ENCODE peak calls at places on chromosomes 3 and 15, in ten cellular contexts. B is upper lobe of left lung, Q is breast epithelium, W is ovary, U is thoracic aorta, J is mesenchymal stem cell, L is left ventricle myocardium inferior, F is PC-9, M is tibial artery, Z is ascending aorta. X is an unnamed sample. For H3K4me1 and H3K36me3, the result is how much of the 10 kb centered on the place peaks cover.

GRCh38 chr3:48467110-48467454 is 20.5 kb downstream of the ATRIP start:
- DNase-seq in B (peak), Q (no peak), W (no peak), U (no peak), J (no peak), L (no peak), F (no peak), M (no peak), Z (no peak), X (no peak)

GRCh38 chr15:38707802-38708671 is 143.4 kb upstream of the RASGRP1 start:
- DNase-seq in B (no peak), Q (no peak), W (no peak), U (no peak), J (peak), L (no peak), F (peak), M (no peak), Z (no peak), X (no peak)

GRCh38 chr15:76065793-76066192 is 6.0 kb downstream of the TMEM266 start:
- DNase-seq in B (no peak), Q (no peak), W (no peak), U (no peak), J (no peak), L (no peak), F (no peak), M (no peak), Z (no peak), X (no peak)

GRCh38 chr3:77539014-77539413 is 499.1 kb downstream of the ROBO2 start:
- DNase-seq in B (peak), Q (no peak), W (no peak), U (no peak), J (no peak), L (no peak), F (no peak), M (no peak), Z (no peak), X (no peak)

GRCh38 chr3:76039431-76039830 is 254.1 kb upstream of the ZNF717 start:
- DNase-seq in B (no peak), Q (no peak), W (no peak), U (no peak), J (peak), L (no peak), F (no peak), M (no peak), Z (no peak), X (no peak)

GRCh38 chr3:3631114-3631513 is 168.1 kb upstream of the LRRN1 start:
- DNase-seq in B (no peak), Q (no peak), W (no peak), U (no peak), J (no peak), L (no peak), F (no peak), M (no peak), Z (no peak), X (no peak)

GRCh38 chr3:86890997-86891396 is 100.0 kb downstream of the VGLL3 start:
- DNase-seq in B (no peak), Q (no peak), W (no peak), U (no peak), J (peak), L (no peak), F (no peak), M (no peak), Z (no peak), X (no peak)

GRCh38 chr15:66737243-66738010 is 35.4 kb downstream of the SMAD6 start:
- DNase-seq in B (no peak), Q (no peak), W (peak), U (no peak), J (no peak), L (no peak), F (no peak), M (no peak), Z (no peak), X (no peak)

GRCh38 chr15:89383635-89384604 is 49.3 kb upstream of the POLG start:
- DNase-seq in B (no peak), Q (peak), W (peak), U (no peak), J (peak), L (peak), F (peak), M (no peak), Z (no peak), X (no peak)

GRCh38 chr3:85977615-85978338 is 1013.2 kb downstream of the VGLL3 start:
- DNase-seq in B (no peak), Q (no peak), W (no peak), U (no peak), J (no peak), L (no peak), F (no peak), M (no peak), Z (no peak), X (no peak)

GRCh38 chr15:43505723-43506122 is 11.7 kb upstream of the MAP1A start:
- DNase-seq in B (no peak), Q (no peak), W (no peak), U (no peak), J (peak), L (no peak), F (no peak), M (no peak), Z (no peak), X (no peak)

GRCh38 chr3:56935821-56936220 is 124.6 kb upstream of the SPATA12 start:
- DNase-seq in B (no peak), Q (no peak), W (no peak), U (no peak), J (no peak), L (no peak), F (no peak), M (no peak), Z (no peak), X (no peak)

GRCh38 chr15:82540984-82541431 is 751 bp upstream of the RPS17 start:
- DNase-seq in B (peak), Q (no peak), W (peak), U (no peak), J (no peak), L (no peak), F (peak), M (no peak), Z (no peak), X (no peak)

GRCh38 chr15:60592386-60593339 is 113.7 kb upstream of the ICE2 start:
- DNase-seq in B (peak), Q (peak), W (peak), U (peak), J (peak), L (peak), F (peak), M (peak), Z (peak), X (peak)

GRCh38 chr3:171257251-171258179 is 202.7 kb downstream of the TNIK start:
- DNase-seq in B (no peak), Q (no peak), W (no peak), U (no peak), J (no peak), L (no peak), F (no peak), M (no peak), Z (no peak), X (no peak)

DNA sequence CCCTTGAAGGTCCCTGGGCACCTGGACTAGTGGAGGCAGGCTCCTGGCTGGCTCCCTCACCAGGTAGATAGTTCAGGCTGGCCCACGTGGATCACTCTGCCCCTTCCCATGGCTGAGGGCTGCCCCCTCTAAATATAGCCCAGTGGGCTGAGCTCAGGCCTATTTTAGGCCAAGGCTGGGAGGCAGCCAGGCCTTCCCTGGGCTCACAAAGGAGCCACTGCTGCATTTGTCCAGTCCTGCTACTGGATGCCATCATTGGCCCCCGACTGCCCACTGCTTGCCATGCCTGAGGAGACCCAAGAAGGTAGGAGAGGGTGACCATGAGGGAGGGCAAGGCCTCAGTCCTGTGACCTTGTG is at the start of gene LSMEM2:
- DNase-seq in B (no peak), Q (no peak), W (no peak), U (no peak), J (no peak), L (peak), F (no peak), M (no peak), Z (no peak), X (no peak)
- H3K27ac ChIP-seq in B (no peak), Q (no peak), W (no peak), U (peak), J (no peak), L (peak), F (no peak), M (peak), Z (peak), X (no peak)

GRCh38 chr3:7934362-7934761 is 567.3 kb upstream of the LMCD1 start:
- DNase-seq in B (no peak), Q (no peak), W (no peak), U (no peak), J (no peak), L (no peak), F (no peak), M (no peak), Z (no peak), X (no peak)
- H3K4me1 ChIP-seq in B (under half), Q (under half), W (under half), U (under half), J (under half), L (under half), F (under half), M (under half), Z (under half), X (under half)

GRCh38 chr3:43960448-43960840 is 269.7 kb downstream of the ABHD5 start:
- DNase-seq in B (no peak), Q (no peak), W (no peak), U (no peak), J (no peak), L (no peak), F (no peak), M (no peak), Z (no peak), X (no peak)

GRCh38 chr3:43964640-43965039 is 273.9 kb downstream of the ABHD5 start:
- DNase-seq in B (no peak), Q (no peak), W (no peak), U (no peak), J (no peak), L (no peak), F (no peak), M (no peak), Z (no peak), X (no peak)

GRCh38 chr3:43959498-43960447 is 269.0 kb downstream of the ABHD5 start:
- DNase-seq in B (no peak), Q (no peak), W (no peak), U (no peak), J (no peak), L (no peak), F (no peak), M (no peak), Z (no peak), X (no peak)

GRCh38 chr3:43963208-43963607 is 272.5 kb downstream of the ABHD5 start:
- DNase-seq in B (no peak), Q (no peak), W (no peak), U (no peak), J (no peak), L (no peak), F (no peak), M (no peak), Z (no peak), X (no peak)

GRCh38 chr3:43962043-43962442 is 271.3 kb downstream of the ABHD5 start:
- DNase-seq in B (no peak), Q (no peak), W (no peak), U (no peak), J (no peak), L (no peak), F (no peak), M (no peak), Z (no peak), X (no peak)
- H3K36me3 ChIP-seq in B (under half), Q (under half), W (under half), U (under half), J (under half), L (under half), F (under half), M (under half), Z (under half), X (under half)

GRCh38 chr3:127630811-127631714 is 2.1 kb downstream of the PODXL2 start:
- DNase-seq in B (no peak), Q (no peak), W (no peak), U (no peak), J (no peak), L (no peak), F (no peak), M (no peak), Z (no peak), X (no peak)

GRCh38 chr3:127628426-127628787 is 578 bp upstream of the PODXL2 start:
- DNase-seq in B (no peak), Q (no peak), W (no peak), U (no peak), J (no peak), L (no peak), F (no peak), M (no peak), Z (no peak), X (no peak)

GRCh38 chr3:127629462-127630403 is 748 bp downstream of the PODXL2 start:
- DNase-seq in B (peak), Q (no peak), W (peak), U (no peak), J (no peak), L (no peak), F (no peak), M (no peak), Z (no peak), X (no peak)

GRCh38 chr3:127632035-127632434 is 3.0 kb downstream of the PODXL2 start:
- DNase-seq in B (no peak), Q (no peak), W (peak), U (no peak), J (no peak), L (no peak), F (no peak), M (no peak), Z (no peak), X (no peak)

DNA sequence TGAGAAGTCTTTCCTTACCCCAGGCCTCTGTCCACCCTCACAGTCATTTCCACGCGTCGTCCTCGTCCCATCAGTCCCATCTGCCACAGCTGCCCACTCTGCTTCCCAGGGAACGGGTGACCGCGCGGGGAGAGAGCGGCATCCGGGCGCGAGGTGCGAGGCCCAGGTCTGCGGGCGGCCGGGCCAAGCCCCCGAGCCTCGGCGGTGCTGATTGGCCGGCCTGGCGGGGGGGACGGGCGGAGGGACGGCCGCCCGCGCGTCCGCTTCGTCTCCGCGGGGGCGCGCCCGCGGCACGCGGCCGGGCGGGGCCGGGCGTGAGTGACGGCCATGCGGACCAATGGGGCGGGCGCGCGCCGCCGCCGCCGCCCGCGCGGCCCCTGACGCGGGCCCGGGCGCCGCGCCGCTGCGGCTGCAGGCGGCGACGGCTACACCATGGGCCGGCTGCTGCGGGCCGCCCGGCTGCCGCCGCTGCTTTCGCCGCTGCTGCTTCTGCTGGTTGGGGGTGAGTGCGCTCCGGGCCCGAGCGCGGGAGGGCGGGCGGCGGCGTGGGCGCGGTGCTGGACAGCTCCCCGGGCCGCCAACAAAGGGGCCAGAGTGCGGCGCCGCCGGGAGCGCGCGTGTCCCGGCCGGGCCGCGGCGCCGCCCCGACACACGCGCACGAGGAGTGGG is at the start of gene PODXL2:
- DNase-seq in B (peak), Q (no peak), W (peak), U (no peak), J (peak), L (peak), F (peak), M (peak), Z (no peak), X (no peak)
- H3K27ac ChIP-seq in B (peak), Q (no peak), W (no peak), U (no peak), J (no peak), L (no peak), F (no peak), M (no peak), Z (no peak), X (no peak)

GRCh38 chr3:51672083-51672475 is 1.0 kb downstream of the TEX264 start:
- DNase-seq in B (peak), Q (no peak), W (no peak), U (no peak), J (no peak), L (no peak), F (no peak), M (no peak), Z (no peak), X (no peak)

GRCh38 chr3:51670053-51670666 is 892 bp upstream of the TEX264 start:
- DNase-seq in B (no peak), Q (no peak), W (no peak), U (no peak), J (no peak), L (no peak), F (no peak), M (no peak), Z (no peak), X (no peak)

GRCh38 chr3:51673181-51673801 is 2.2 kb downstream of the TEX264 start:
- DNase-seq in B (no peak), Q (no peak), W (no peak), U (no peak), J (peak), L (peak), F (no peak), M (no peak), Z (no peak), X (no peak)

GRCh38 chr3:51670711-51671089 is 352 bp upstream of the TEX264 start:
- DNase-seq in B (no peak), Q (no peak), W (no peak), U (no peak), J (no peak), L (no peak), F (no peak), M (no peak), Z (no peak), X (no peak)

DNA sequence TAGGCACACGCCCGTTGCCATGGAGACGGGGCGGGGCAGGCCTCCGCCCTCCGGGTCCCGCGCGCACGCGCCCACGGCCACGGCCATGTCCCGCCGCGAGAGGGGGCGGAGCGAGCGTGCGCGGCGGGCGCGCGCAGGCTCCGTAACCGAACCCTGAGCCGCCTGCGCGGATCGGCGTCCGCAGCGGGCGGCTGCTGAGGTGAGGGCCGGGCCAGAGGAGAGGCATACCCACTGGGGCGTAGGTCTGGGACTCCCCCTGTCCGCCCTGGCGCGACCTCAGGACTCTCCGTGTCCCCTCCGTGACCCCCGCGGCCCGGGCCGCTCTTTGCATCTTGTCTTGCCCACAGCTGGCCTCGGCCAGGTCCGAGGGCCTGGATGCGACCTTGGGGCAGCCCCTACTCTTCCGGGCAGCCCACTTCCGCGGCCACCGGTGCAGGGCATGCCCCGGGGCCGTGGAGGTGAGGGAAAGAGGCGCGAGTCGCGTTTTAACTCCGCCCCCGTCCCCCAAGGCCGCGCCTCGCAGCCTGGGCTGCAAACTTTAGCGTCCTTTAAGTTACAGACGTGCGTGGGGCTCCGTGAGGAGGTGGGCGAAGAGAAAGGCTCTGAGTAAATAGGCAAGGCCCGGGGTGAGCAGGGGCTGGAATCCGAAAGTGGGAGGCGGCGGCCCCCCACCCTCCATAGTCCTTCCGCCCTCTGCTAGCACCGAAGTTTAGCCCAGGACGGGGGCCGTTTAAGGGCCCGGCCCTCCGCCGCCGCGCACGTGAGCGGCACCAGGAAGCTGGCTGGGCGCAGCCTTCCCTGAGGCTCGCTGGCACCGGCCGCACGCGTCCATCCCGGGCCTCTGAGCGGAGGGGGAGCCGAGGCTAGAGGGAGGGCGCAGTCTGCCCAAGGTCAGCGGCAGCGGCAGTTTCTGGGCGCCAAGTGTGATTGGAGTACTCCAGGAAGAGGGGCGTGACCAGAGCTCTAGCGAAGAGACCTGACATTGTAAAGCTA is at the start of gene TEX264:
- DNase-seq in B (peak), Q (peak), W (peak), U (no peak), J (peak), L (peak), F (peak), M (peak), Z (peak), X (peak)
- H3K4me1 ChIP-seq in B (half or more), Q (under half), W (under half), U (under half), J (under half), L (half or more), F (under half), M (under half), Z (under half), X (under half)

GRCh38 chr3:154015307-154015706 is 105.9 kb upstream of the ARHGEF26 start:
- DNase-seq in B (no peak), Q (no peak), W (no peak), U (no peak), J (no peak), L (no peak), F (no peak), M (no peak), Z (no peak), X (no peak)
- H3K36me3 ChIP-seq in B (under half), Q (under half), W (under half), U (under half), J (under half), L (under half), F (under half), M (under half), Z (under half), X (under half)

GRCh38 chr3:42081814-42082473 is 9.2 kb upstream of the TRAK1 start:
- DNase-seq in B (no peak), Q (no peak), W (no peak), U (no peak), J (no peak), L (no peak), F (no peak), M (no peak), Z (no peak), X (no peak)
- H3K27ac ChIP-seq in B (peak), Q (peak), W (no peak), U (peak), J (no peak), L (peak), F (no peak), M (peak), Z (peak), X (peak)

GRCh38 chr15:34114215-34114614 is 12.3 kb downstream of the PGBD4 start:
- DNase-seq in B (no peak), Q (no peak), W (no peak), U (no peak), J (no peak), L (no peak), F (no peak), M (no peak), Z (no peak), X (no peak)

GRCh38 chr15:34119291-34119690 is 17.4 kb downstream of the PGBD4 start:
- DNase-seq in B (no peak), Q (no peak), W (no peak), U (no peak), J (peak), L (no peak), F (no peak), M (no peak), Z (no peak), X (no peak)

GRCh38 chr15:34109775-34110663 is 8.1 kb downstream of the PGBD4 start:
- DNase-seq in B (no peak), Q (no peak), W (no peak), U (no peak), J (peak), L (no peak), F (peak), M (no peak), Z (no peak), X (no peak)

GRCh38 chr15:34116620-34117019 is 14.7 kb downstream of the PGBD4 start:
- DNase-seq in B (no peak), Q (no peak), W (no peak), U (no peak), J (no peak), L (no peak), F (no peak), M (no peak), Z (no peak), X (no peak)

DNA sequence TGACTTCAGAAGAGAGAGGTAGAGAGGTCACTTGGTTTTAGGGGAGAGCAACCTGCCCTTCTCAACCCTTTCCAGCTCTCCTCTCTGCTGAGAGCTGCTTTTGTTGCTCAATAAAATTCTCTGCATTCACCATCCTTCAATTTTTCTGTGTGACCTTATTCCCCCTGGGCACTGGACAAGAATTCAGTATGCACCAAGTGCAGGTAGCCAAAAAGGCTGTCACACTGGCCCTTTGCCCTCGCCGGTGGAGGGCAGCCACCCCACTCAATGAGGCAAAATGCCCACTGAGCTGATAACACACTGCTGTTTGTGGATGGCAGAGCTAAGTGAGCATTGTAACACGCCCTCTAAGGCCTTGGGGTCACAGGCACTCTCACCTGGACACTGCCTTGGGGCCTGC is 12.9 kb downstream of the PGBD4 start:
- DNase-seq in B (no peak), Q (no peak), W (no peak), U (no peak), J (no peak), L (no peak), F (no peak), M (no peak), Z (no peak), X (no peak)
- H3K4me1 ChIP-seq in B (under half), Q (under half), W (under half), U (under half), J (under half), L (under half), F (under half), M (under half), Z (under half), X (under half)

X was measured in esophagus squamous epithelium.